ENCODE peak calls at places on chromosomes 16 and 17, in seven cellular contexts. Z is effector memory CD4-positive, alpha-beta T cell; B is stimulated activated CD4-positive, alpha-beta T cell treated with anti-CD3 and anti-CD28 coated beads, TNF-alpha, amount 100 ng/mL, for 24 hours; W is CD4-positive, CD25-positive, alpha-beta regulatory T cell; K is HAP-1; Q is kidney tubule cell; U is NCI-H1048. X is an unnamed sample.

GRCh38 chr17:10197362-10197720 is 1.1 kb downstream of the GAS7 start:
- DNase-seq in Z (no peak), B (no peak), W (no peak), K (no peak), Q (no peak), U (no peak), X (no peak)

GRCh38 chr17:57875109-57876022 is 25.5 kb upstream of the MRPS23 start:
- DNase-seq in Z (no peak), B (no peak), W (no peak), K (peak), Q (peak), U (peak), X (no peak)

GRCh38 chr16:12258806-12259205 is 282.3 kb downstream of the SNX29 start:
- DNase-seq in Z (no peak), B (no peak), W (no peak), K (no peak), Q (no peak), U (no peak), X (no peak)

GRCh38 chr16:14632693-14633569 is at the start of gene BFAR:
- DNase-seq in Z (peak), B (peak), W (peak), K (peak), Q (peak), U (peak), X (peak)

GRCh38 chr17:8532021-8532420 is 96.3 kb downstream of the NDEL1 start:
- DNase-seq in Z (no peak), B (no peak), W (no peak), K (no peak), Q (peak), U (no peak), X (no peak)

GRCh38 chr17:78300962-78301820 is 58.7 kb downstream of the SOCS3 start:
- DNase-seq in Z (no peak), B (no peak), W (no peak), K (no peak), Q (peak), U (no peak), X (no peak)

GRCh38 chr17:42709561-42709960 is 27.2 kb downstream of the CNTNAP1 start:
- DNase-seq in Z (no peak), B (no peak), W (no peak), K (no peak), Q (no peak), U (no peak), X (no peak)

GRCh38 chr16:3732171-3732570 is 14.8 kb upstream of the TRAP1 start:
- DNase-seq in Z (no peak), B (no peak), W (no peak), K (no peak), Q (no peak), U (no peak), X (no peak)

GRCh38 chr17:36743130-36743529 is 141.7 kb downstream of the MRM1 start:
- DNase-seq in Z (no peak), B (no peak), W (no peak), K (no peak), Q (no peak), U (no peak), X (no peak)

GRCh38 chr17:45410144-45411091 is 22.3 kb downstream of the ARHGAP27 start:
- DNase-seq in Z (peak), B (peak), W (peak), K (no peak), Q (no peak), U (no peak), X (no peak)

GRCh38 chr16:634051-634670 is 1.9 kb downstream of the METTL26 start:
- DNase-seq in Z (no peak), B (no peak), W (no peak), K (no peak), Q (no peak), U (no peak), X (no peak)

GRCh38 chr17:31629696-31630470 is 229.2 kb downstream of the COPRS start:
- DNase-seq in Z (no peak), B (no peak), W (no peak), K (no peak), Q (no peak), U (no peak), X (no peak)

GRCh38 chr17:34703533-34703932 is 124.2 kb downstream of the TMEM132E start:
- DNase-seq in Z (no peak), B (no peak), W (no peak), K (peak), Q (peak), U (peak), X (no peak)

GRCh38 chr17:83125515-83126274 is 46.3 kb downstream of the METRNL start:
- DNase-seq in Z (no peak), B (no peak), W (no peak), K (no peak), Q (no peak), U (no peak), X (no peak)

GRCh38 chr16:68356249-68356918 is 45.6 kb downstream of the PRMT7 start:
- DNase-seq in Z (peak), B (peak), W (peak), K (no peak), Q (no peak), U (no peak), X (no peak)

GRCh38 chr17:68101992-68102758 is 66.6 kb downstream of the KPNA2 start:
- DNase-seq in Z (peak), B (no peak), W (no peak), K (peak), Q (peak), U (no peak), X (no peak)

GRCh38 chr16:85255777-85256176 is 143.5 kb upstream of the CIBAR2 start:
- DNase-seq in Z (no peak), B (no peak), W (no peak), K (no peak), Q (no peak), U (no peak), X (no peak)

GRCh38 chr16:660459-661183 is 7.3 kb upstream of the RHOT2 start:
- DNase-seq in Z (peak), B (no peak), W (peak), K (peak), Q (peak), U (peak), X (peak)

GRCh38 chr16:8026450-8026849 is 563.9 kb downstream of the TMEM114 start:
- DNase-seq in Z (no peak), B (no peak), W (no peak), K (peak), Q (no peak), U (no peak), X (no peak)

GRCh38 chr16:11692171-11692570 is 23.9 kb downstream of the SNN start:
- DNase-seq in Z (no peak), B (no peak), W (no peak), K (no peak), Q (no peak), U (no peak), X (no peak)

GRCh38 chr17:43456661-43457361 is 27.0 kb upstream of the DHX8 start:
- DNase-seq in Z (no peak), B (no peak), W (no peak), K (no peak), Q (peak), U (no peak), X (no peak)

GRCh38 chr17:36931697-36932382 is 5.4 kb upstream of the LHX1 start:
- DNase-seq in Z (no peak), B (no peak), W (no peak), K (no peak), Q (no peak), U (no peak), X (no peak)

GRCh38 chr17:63249256-63250006 is 196.7 kb downstream of the CYB561 start:
- DNase-seq in Z (no peak), B (no peak), W (no peak), K (no peak), Q (no peak), U (no peak), X (no peak)

GRCh38 chr17:2954898-2955445 is 108.4 kb downstream of the OR1D5 start:
- DNase-seq in Z (no peak), B (no peak), W (no peak), K (no peak), Q (peak), U (peak), X (no peak)

GRCh38 chr16:8565498-8565897 is 24.8 kb downstream of the TMEM114 start:
- DNase-seq in Z (no peak), B (no peak), W (no peak), K (no peak), Q (no peak), U (no peak), X (no peak)

GRCh38 chr16:66905633-66906539 is 12.8 kb downstream of the CDH16 start:
- DNase-seq in Z (no peak), B (no peak), W (no peak), K (peak), Q (peak), U (peak), X (no peak)

GRCh38 chr16:83458612-83459011 is 349.2 kb upstream of the HSBP1 start:
- DNase-seq in Z (no peak), B (no peak), W (no peak), K (no peak), Q (peak), U (no peak), X (no peak)

GRCh38 chr17:73639322-73639721 is 4.9 kb downstream of the SDK2 start:
- DNase-seq in Z (no peak), B (no peak), W (no peak), K (no peak), Q (no peak), U (no peak), X (no peak)